ENCODE peak calls at places on chromosomes 7 and 10, in nine cellular contexts. V, C, Z, A, K, F, L, G and B are unnamed samples.
A peak's percentile ranks its signal among the peaks of the same experiment; 100 is the strongest.

GRCh38 chr7:28107960-28108359 is 72.6 kb downstream of the JAZF1 start:
- DNase-seq in F (peak; percentile 36), C (no peak), V (no peak), L (no peak), K (peak; percentile 47), G (no peak), A (no peak), Z (no peak), B (no peak)

GRCh38 chr7:133230591-133231194 is 22.2 kb upstream of the EXOC4 start:
- DNase-seq in V (no peak), G (peak; percentile 61), Z (peak; percentile 43), K (no peak), A (peak; percentile 52), C (peak; percentile 50), F (peak; percentile 65), L (no peak), B (peak; percentile 2)

GRCh38 chr10:69948261-69948660 is 104.4 kb upstream of the MACROH2A2 start:
- DNase-seq in C (no peak), F (no peak), G (no peak), Z (no peak), A (no peak), L (no peak), K (no peak), V (no peak), B (no peak)

GRCh38 chr10:103584216-103585010 is 90.9 kb downstream of the NEURL1 start:
- DNase-seq in F (peak; percentile 63), C (peak; percentile 72), A (no peak), G (no peak), L (no peak), V (peak; percentile 51), K (no peak), Z (peak; percentile 84), B (peak; percentile 82)

GRCh38 chr10:6716521-6716920 is 136.4 kb upstream of the PRKCQ start:
- DNase-seq in A (no peak), F (peak; percentile 25), V (no peak), K (no peak), G (no peak), Z (no peak), L (no peak), C (no peak), B (no peak)

GRCh38 chr10:127983701-127984100 is 76.8 kb downstream of the PTPRE start:
- DNase-seq in A (no peak), K (no peak), F (no peak), Z (peak; percentile 23), C (no peak), L (no peak), G (no peak), V (peak; percentile 60), B (no peak)

GRCh38 chr7:157397751-157398691 is 61.2 kb downstream of the DNAJB6 start:
- DNase-seq in C (peak; percentile 52), K (no peak), V (no peak), G (no peak), F (peak; percentile 90), A (peak; percentile 67), L (no peak), Z (peak; percentile 34), B (peak; percentile 19)

GRCh38 chr10:14560274-14560673 is 214.4 kb downstream of the FAM107B start:
- DNase-seq in A (no peak), Z (peak; percentile 81), G (peak; percentile 58), K (no peak), L (no peak), V (no peak), C (no peak), F (no peak), B (no peak)

GRCh38 chr7:80135306-80136104 is 874 bp downstream of the GNAI1 start:
- DNase-seq in K (no peak), F (peak; percentile 68), Z (no peak), G (no peak), A (no peak), V (peak; percentile 33), C (peak; percentile 34), L (no peak), B (no peak)

GRCh38 chr7:69018200-69018599 is 580.1 kb upstream of the AUTS2 start:
- DNase-seq in Z (no peak), A (no peak), V (no peak), K (no peak), C (no peak), G (no peak), L (no peak), F (no peak), B (no peak)

GRCh38 chr7:123022576-123022975 is 27.1 kb upstream of the TAS2R16 start:
- DNase-seq in K (no peak), F (no peak), L (no peak), Z (no peak), V (no peak), A (no peak), C (no peak), G (no peak), B (no peak)

GRCh38 chr7:24708244-24708643 is 49.0 kb downstream of the GSDME start:
- DNase-seq in K (no peak), A (no peak), G (no peak), L (no peak), Z (no peak), V (no peak), F (peak; percentile 51), C (no peak), B (no peak)

GRCh38 chr7:29035044-29035740 is 77.1 kb upstream of the TRIL start:
- DNase-seq in C (no peak), K (peak; percentile 36), V (no peak), G (peak; percentile 28), F (peak; percentile 61), L (no peak), A (no peak), Z (peak; percentile 50), B (no peak)

GRCh38 chr10:126500866-126501265 is 112.6 kb upstream of the ADAM12 start:
- DNase-seq in K (no peak), A (peak; percentile 2), Z (no peak), G (no peak), V (no peak), F (peak; percentile 62), L (no peak), C (no peak), B (no peak)

GRCh38 chr10:6117711-6118110 is 28.9 kb downstream of the RBM17 start:
- DNase-seq in K (no peak), G (no peak), C (no peak), L (no peak), Z (no peak), A (no peak), F (no peak), V (no peak), B (no peak)

GRCh38 chr7:82286096-82286841 is 157.3 kb downstream of the CACNA2D1 start:
- DNase-seq in C (no peak), L (no peak), V (no peak), F (no peak), K (no peak), Z (no peak), G (no peak), A (no peak), B (no peak)

GRCh38 chr10:52466464-52466863 is 152.4 kb downstream of the DKK1 start:
- DNase-seq in L (no peak), K (no peak), A (no peak), C (no peak), Z (no peak), G (peak; percentile 35), F (no peak), V (peak; percentile 10), B (no peak)

GRCh38 chr10:122236690-122237306 is 34.3 kb upstream of the BTBD16 start:
- DNase-seq in V (no peak), L (no peak), A (no peak), F (no peak), C (no peak), K (no peak), G (no peak), Z (no peak), B (no peak)

GRCh38 chr7:122140918-122141317 is 3.1 kb downstream of the AASS start:
- DNase-seq in F (no peak), K (no peak), A (no peak), V (no peak), Z (no peak), G (no peak), C (no peak), L (no peak), B (no peak)